ENCODE peak calls at places on chromosomes 1 and 21, in five cellular contexts. M, Z, V, I and P are unnamed samples.

GRCh38 chr1:201633811-201634210 is 94.9 kb downstream of the NAV1 start:
- DNase-seq in M (no peak), V (peak; percentile 44), Z (no peak), I (no peak), P (no peak)

GRCh38 chr1:17558954-17559617 is 19.6 kb downstream of the ARHGEF10L start:
- DNase-seq in V (no peak), M (no peak), I (no peak), Z (no peak), P (no peak)

GRCh38 chr1:59230622-59231021 is 66.3 kb upstream of the FGGY start:
- DNase-seq in V (no peak), Z (no peak), I (no peak), M (no peak), P (no peak)

GRCh38 chr1:174768516-174768915 is 231.2 kb upstream of the CACYBP start:
- DNase-seq in V (no peak), Z (no peak), M (no peak), I (no peak), P (no peak)

GRCh38 chr1:111140680-111140967 is 601 bp downstream of the CEPT1 start:
- DNase-seq in V (peak; percentile 36), Z (peak; percentile 14), I (no peak), M (no peak), P (no peak)

GRCh38 chr1:36765785-36766300 is 268.5 kb downstream of the GRIK3 start:
- DNase-seq in Z (no peak), M (no peak), I (no peak), V (no peak), P (no peak)

GRCh38 chr1:184792450-184792969 is 37.9 kb upstream of the EDEM3 start:
- DNase-seq in V (peak; percentile 99), Z (peak; percentile 93), I (no peak), M (peak; percentile 35), P (no peak)

GRCh38 chr1:56403321-56403720 is 176.0 kb downstream of the PLPP3 start:
- DNase-seq in M (no peak), I (no peak), V (peak; percentile 23), Z (no peak), P (no peak)

GRCh38 chr1:4593106-4593505 is 61.3 kb upstream of the AJAP1 start:
- DNase-seq in I (no peak), V (no peak), M (no peak), Z (no peak), P (no peak)

GRCh38 chr1:172894345-172895049 is 156.2 kb downstream of the TNFSF18 start:
- DNase-seq in M (no peak), Z (no peak), V (no peak), I (no peak), P (no peak)

GRCh38 chr1:199612976-199613774 is 414.3 kb upstream of the NR5A2 start:
- DNase-seq in Z (peak; percentile 63), I (no peak), M (no peak), V (peak; percentile 1), P (no peak)

GRCh38 chr1:24776821-24777220 is 31.6 kb downstream of the CLIC4 start:
- DNase-seq in M (no peak), Z (no peak), V (no peak), I (no peak), P (no peak)

GRCh38 chr1:178649582-178650350 is 75.3 kb upstream of the RALGPS2 start:
- DNase-seq in I (no peak), M (no peak), Z (no peak), V (peak; percentile 82), P (no peak)

GRCh38 chr1:2821373-2821955 is 20.0 kb upstream of the TTC34 start:
- DNase-seq in I (no peak), M (no peak), V (no peak), Z (no peak), P (no peak)

GRCh38 chr1:26284597-26285351 is 4.9 kb downstream of the SH3BGRL3 start:
- DNase-seq in Z (peak; percentile 86), V (peak; percentile 97), M (peak; percentile 68), I (peak; percentile 47), P (peak; percentile 79)

GRCh38 chr1:234621657-234622335 is 11.8 kb upstream of the IRF2BP2 start:
- DNase-seq in I (no peak), M (no peak), Z (no peak), V (peak; percentile 71), P (no peak)

GRCh38 chr1:29703596-29703995 is 467.3 kb downstream of the PTPRU start:
- DNase-seq in M (no peak), V (peak; percentile 54), I (no peak), Z (no peak), P (peak; percentile 63)

GRCh38 chr1:145994391-145995120 is 1.8 kb downstream of the TXNIP start:
- DNase-seq in Z (no peak), V (no peak), I (no peak), M (no peak), P (no peak)

GRCh38 chr1:245682638-245683376 is 528.0 kb downstream of the KIF26B start:
- DNase-seq in M (peak; percentile 56), Z (no peak), I (no peak), V (peak; percentile 32), P (no peak)

GRCh38 chr1:156705321-156705917 is at the start of gene CRABP2:
- DNase-seq in Z (no peak), V (no peak), I (no peak), M (no peak), P (peak; percentile 53)

GRCh38 chr1:227320476-227320875 is 2.2 kb upstream of the CDC42BPA start:
- DNase-seq in M (no peak), Z (no peak), V (no peak), I (no peak), P (no peak)

GRCh38 chr1:113830039-113830438 is 17.8 kb upstream of the RSBN1 start:
- DNase-seq in I (no peak), V (peak; percentile 61), M (no peak), Z (no peak), P (no peak)

GRCh38 chr1:109631513-109632260 is 12.1 kb downstream of the AMPD2 start:
- DNase-seq in M (no peak), V (no peak), I (no peak), Z (no peak), P (no peak)

GRCh38 chr1:109629372-109630030 is 9.9 kb downstream of the AMPD2 start:
- DNase-seq in M (no peak), I (no peak), Z (no peak), V (no peak), P (no peak)

GRCh38 chr1:109630881-109631512 is 11.4 kb downstream of the AMPD2 start:
- DNase-seq in I (no peak), V (no peak), M (no peak), Z (no peak), P (no peak)

GRCh38 chr1:109628540-109629321 is 9.1 kb downstream of the AMPD2 start:
- DNase-seq in Z (peak; percentile 89), M (no peak), I (no peak), V (peak; percentile 59), P (no peak)

GRCh38 chr1:109630081-109630880 is 10.6 kb downstream of the AMPD2 start:
- DNase-seq in Z (no peak), V (no peak), M (no peak), I (no peak), P (no peak)
- TF ChIP-seq CTCF in Z (peak; percentile 8), V (no peak), M (peak; percentile 21), I (peak; percentile 40), P (peak; percentile 40)

GRCh38 chr21:25561668-25562641 is 45.3 kb downstream of the MRPL39 start:
- DNase-seq in I (peak; percentile 31), M (peak; percentile 31), V (peak; percentile 82), Z (no peak), P (peak; percentile 64)
- TF ChIP-seq CTCF in I (peak; percentile 40), M (no peak), V (peak; percentile 37), Z (peak; percentile 23), P (peak; percentile 43)

GRCh38 chr1:207833381-207833780 is 77.5 kb downstream of the CD34 start:
- DNase-seq in I (no peak), M (no peak), V (no peak), Z (no peak), P (no peak)
- TF ChIP-seq CTCF in I (no peak), M (no peak), V (no peak), Z (no peak), P (no peak)

DNA sequence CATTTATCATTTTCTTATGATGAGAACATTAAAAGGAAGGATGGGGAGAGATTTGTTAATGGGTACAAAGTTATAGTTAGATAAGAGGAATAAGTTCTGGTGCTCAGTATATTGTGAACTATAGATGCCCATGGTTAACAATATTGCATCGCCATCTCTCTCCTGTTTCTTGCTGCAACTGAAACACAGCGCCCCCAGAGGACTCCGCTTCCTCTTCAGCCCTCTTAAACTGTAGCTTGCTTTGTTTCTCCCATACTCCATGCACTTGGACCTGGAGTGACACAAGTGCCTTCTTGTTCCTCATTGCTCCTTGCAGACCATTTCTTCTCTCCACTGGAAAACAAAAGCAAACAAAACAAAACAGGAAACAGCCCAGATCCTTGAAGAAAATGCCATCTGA is 70.1 kb upstream of the NTPCR start:
- DNase-seq in Z (no peak), V (peak; percentile 29), M (no peak), I (no peak), P (no peak)
- TF ChIP-seq CTCF in Z (peak; percentile 47), V (peak; percentile 32), M (no peak), I (peak; percentile 67), P (peak; percentile 14)

GRCh38 chr1:92795166-92795565 is 10.3 kb upstream of the EVI5 start:
- DNase-seq in M (no peak), I (no peak), V (peak; percentile 87), Z (no peak), P (no peak)
- TF ChIP-seq CTCF in M (no peak), I (no peak), V (peak; percentile 1), Z (no peak), P (no peak)

GRCh38 chr1:41396084-41396483 is 34.9 kb downstream of the FOXO6 start:
- DNase-seq in Z (no peak), I (no peak), M (no peak), V (no peak), P (no peak)

GRCh38 chr1:41393993-41394392 is 32.8 kb downstream of the FOXO6 start:
- DNase-seq in I (no peak), M (no peak), Z (no peak), V (no peak), P (no peak)

GRCh38 chr1:41395599-41395956 is 34.3 kb downstream of the FOXO6 start:
- DNase-seq in M (no peak), Z (no peak), I (no peak), V (no peak), P (no peak)

GRCh38 chr1:41394405-41394804 is 33.2 kb downstream of the FOXO6 start:
- DNase-seq in Z (no peak), I (no peak), V (no peak), M (no peak), P (no peak)

DNA sequence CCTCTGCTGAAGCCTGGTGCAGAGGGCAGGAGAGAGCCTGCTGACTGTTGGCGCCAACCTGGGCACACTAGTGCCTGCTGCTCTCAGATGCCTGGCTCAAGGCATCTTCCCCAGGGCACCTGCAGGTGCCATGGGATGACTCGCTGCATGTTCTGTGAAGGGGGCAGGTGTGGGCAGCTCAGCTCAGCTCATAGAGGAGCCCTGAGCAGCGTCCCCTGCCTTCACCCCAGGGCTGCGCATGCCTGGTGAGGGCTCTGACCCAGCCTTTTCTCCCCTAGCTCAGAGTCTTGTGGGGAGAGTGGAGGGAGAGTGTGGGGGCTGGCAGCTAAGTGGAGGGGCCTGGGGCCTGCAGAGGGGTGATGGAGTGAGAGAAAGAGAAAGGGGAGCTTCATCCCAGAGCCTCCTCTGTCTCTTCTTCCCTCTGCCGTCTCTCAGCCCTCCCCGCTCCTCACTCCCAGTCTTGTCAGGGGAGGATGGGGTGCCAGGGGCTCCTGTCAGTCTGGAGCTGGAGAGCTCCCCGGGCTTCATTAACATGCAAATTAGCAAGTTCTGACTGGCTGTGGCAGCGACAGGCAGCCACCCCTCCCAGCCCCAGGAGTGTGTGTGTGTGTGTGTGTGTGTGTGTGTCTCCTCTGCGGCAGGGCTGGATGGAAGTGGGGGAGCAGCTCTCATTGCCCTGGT is 33.8 kb downstream of the FOXO6 start:
- DNase-seq in V (no peak), Z (no peak), M (no peak), I (no peak), P (no peak)
- TF ChIP-seq CTCF in V (no peak), Z (peak; percentile 27), M (no peak), I (peak; percentile 18), P (no peak)

GRCh38 chr1:161071886-161072371 is 2.2 kb upstream of the ARHGAP30 start:
- DNase-seq in M (peak; percentile 38), I (peak; percentile 41), Z (no peak), V (no peak), P (peak; percentile 77)
- TF ChIP-seq CTCF in M (peak; percentile 39), I (peak; percentile 78), Z (peak; percentile 40), V (peak; percentile 50), P (peak; percentile 76)